ENCODE peak calls at places on chromosomes 6 and 20, in five cellular contexts. V is A673, Z is astrocyte of the spinal cord, F is left ventricle myocardium inferior, E is choroid plexus epithelial cell. S is an unnamed sample.

GRCh38 chr6:10837692-10837996 is 695 bp downstream of the MAK start:
- DNase-seq in V (peak; percentile 27), Z (peak; percentile 18), F (no peak), E (peak; percentile 4), S (no peak)

GRCh38 chr20:33702861-33703260 is 16.7 kb upstream of the E2F1 start:
- DNase-seq in V (no peak), Z (no peak), F (peak; percentile 75), E (no peak), S (no peak)

GRCh38 chr20:17825949-17826843 is 126.4 kb downstream of the BANF2 start:
- DNase-seq in V (no peak), Z (peak; percentile 38), F (no peak), E (no peak), S (no peak)

GRCh38 chr6:38218235-38218634 is 398.7 kb downstream of the ZFAND3 start:
- DNase-seq in V (no peak), Z (no peak), F (no peak), E (no peak), S (no peak)

GRCh38 chr6:133951881-133952814 is 876 bp upstream of the TBPL1 start:
- DNase-seq in V (peak; percentile 69), Z (peak; percentile 86), F (peak; percentile 67), E (peak; percentile 84), S (peak; percentile 68)

GRCh38 chr6:29552512-29553051 is 7.0 kb downstream of the UBD start:
- DNase-seq in V (peak; percentile 64), Z (peak; percentile 61), F (no peak), E (peak; percentile 91), S (peak; percentile 36)

GRCh38 chr20:48597521-48598302 is 230.1 kb downstream of the PREX1 start:
- DNase-seq in V (no peak), Z (no peak), F (no peak), E (no peak), S (no peak)

GRCh38 chr6:1315560-1316386 is 3.9 kb downstream of the FOXQ1 start:
- DNase-seq in V (no peak), Z (no peak), F (no peak), E (no peak), S (no peak)

GRCh38 chr6:143200035-143200770 is 139.5 kb downstream of the AIG1 start:
- DNase-seq in V (no peak), Z (no peak), F (no peak), E (no peak), S (no peak)

GRCh38 chr6:20028562-20028961 is 183.7 kb downstream of the MBOAT1 start:
- DNase-seq in V (no peak), Z (no peak), F (no peak), E (no peak), S (no peak)

GRCh38 chr20:49386848-49387605 is 95.4 kb downstream of the KCNB1 start:
- DNase-seq in V (no peak), Z (no peak), F (no peak), E (no peak), S (no peak)

GRCh38 chr20:34312024-34312460 is 8.9 kb upstream of the AHCY start:
- DNase-seq in V (no peak), Z (no peak), F (no peak), E (no peak), S (no peak)

GRCh38 chr20:37394543-37395410 is 48.8 kb downstream of the SRC start:
- DNase-seq in V (peak; percentile 76), Z (no peak), F (no peak), E (no peak), S (no peak)

GRCh38 chr6:91895592-91895991 is 1308.7 kb upstream of the MAP3K7 start:
- DNase-seq in V (no peak), Z (peak; percentile 20), F (no peak), E (peak; percentile 2), S (peak; percentile 9)

GRCh38 chr6:6392214-6393068 is 72.0 kb upstream of the F13A1 start:
- DNase-seq in V (no peak), Z (no peak), F (no peak), E (no peak), S (no peak)

GRCh38 chr20:3173582-3174441 is 463 bp upstream of the LZTS3 start:
- DNase-seq in V (peak; percentile 95), Z (peak; percentile 76), F (peak; percentile 93), E (peak; percentile 79), S (peak; percentile 29)
- TF ChIP-seq CTCF in V (peak; percentile 9), Z (peak; percentile 4), F (peak; percentile 33), E (peak; percentile 11), S (peak; percentile 24)

GRCh38 chr6:53112871-53113270 is 35.8 kb downstream of the GCM1 start:
- DNase-seq in V (no peak), Z (no peak), F (no peak), E (no peak), S (no peak)

GRCh38 chr6:53111865-53112264 is 36.8 kb downstream of the GCM1 start:
- DNase-seq in V (no peak), Z (no peak), F (no peak), E (no peak), S (no peak)

GRCh38 chr6:53112404-53112803 is 36.2 kb downstream of the GCM1 start:
- DNase-seq in V (no peak), Z (no peak), F (no peak), E (no peak), S (no peak)

GRCh38 chr6:53107091-53107490 is 41.5 kb downstream of the GCM1 start:
- DNase-seq in V (no peak), Z (peak; percentile 57), F (no peak), E (peak; percentile 26), S (no peak)

DNA sequence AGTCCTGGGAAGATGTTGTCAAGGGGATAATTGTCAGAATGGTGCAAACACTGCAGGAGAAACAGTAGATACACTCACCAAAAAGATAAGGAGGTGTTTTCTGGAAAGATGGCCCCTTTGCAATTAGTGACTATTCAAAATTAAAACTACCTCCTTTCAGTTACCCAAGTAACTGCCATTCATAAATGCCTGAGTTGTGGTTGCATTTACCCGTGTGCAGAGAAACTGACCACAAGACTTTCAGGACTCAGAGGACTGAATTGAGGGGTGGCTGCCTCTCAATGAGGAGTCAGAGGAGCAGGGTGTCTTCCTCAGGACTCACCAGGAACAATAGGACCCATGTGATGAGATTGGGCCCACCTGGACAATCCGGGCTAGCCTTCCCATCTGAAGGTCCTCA is 39.0 kb downstream of the GCM1 start:
- DNase-seq in V (no peak), Z (no peak), F (no peak), E (no peak), S (no peak)
- H3K4me3 ChIP-seq in V (no peak overlapping the region), Z (no peak overlapping the region), F (no peak overlapping the region), E (no peak overlapping the region), S (no peak overlapping the region)

GRCh38 chr20:60857708-60858107 is 394.4 kb upstream of the CDH4 start:
- DNase-seq in V (peak; percentile 7), Z (peak; percentile 38), F (no peak), E (peak; percentile 1), S (no peak)

GRCh38 chr20:60851826-60852704 is 400.0 kb upstream of the CDH4 start:
- DNase-seq in V (peak; percentile 19), Z (no peak), F (no peak), E (peak; percentile 1), S (no peak)
- TF ChIP-seq CTCF in V (peak; percentile 65), Z (peak; percentile 67), F (peak; percentile 55), E (peak; percentile 36), S (peak; percentile 50)

DNA sequence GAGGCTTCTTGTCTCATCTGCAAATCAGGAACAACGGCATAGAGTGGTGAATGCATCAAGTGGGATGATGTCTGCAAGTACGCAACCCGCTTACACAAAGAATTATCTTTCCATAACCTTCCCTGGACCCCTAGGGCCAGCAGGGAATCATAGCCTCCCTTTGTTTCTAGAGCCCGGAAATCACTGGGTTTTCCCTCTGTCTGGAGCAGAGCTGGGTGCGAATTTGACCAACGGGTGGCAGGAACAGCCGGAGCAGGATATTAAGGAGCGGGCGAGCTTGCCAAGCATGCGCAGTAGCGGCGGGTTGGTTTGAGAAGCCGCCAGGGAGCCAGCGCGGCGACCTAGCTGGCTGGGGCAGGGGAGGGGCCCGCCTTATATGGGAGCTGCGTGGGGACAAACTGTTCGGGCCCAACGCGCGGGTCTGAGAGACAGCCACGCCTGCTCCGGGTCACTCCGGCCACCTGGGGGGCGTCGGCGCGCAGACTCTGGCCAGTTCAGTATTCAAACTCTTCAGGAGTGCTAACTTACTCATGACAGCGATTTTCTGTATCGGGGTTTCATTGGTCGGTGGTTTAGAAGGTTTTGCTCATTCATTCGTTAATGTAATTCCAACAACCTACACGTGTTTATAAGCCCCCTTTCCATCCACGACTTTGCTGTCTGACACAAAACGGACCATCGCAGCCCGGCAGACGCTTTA is 1.6 kb upstream of the KIF16B start:
- DNase-seq in V (peak; percentile 85), Z (peak; percentile 83), F (peak; percentile 94), E (peak; percentile 83), S (no peak)
- H3K4me3 ChIP-seq in V (peak overlapping the region; percentile 51), Z (peak overlapping the region; percentile 43), F (peak overlapping the region; percentile 98), E (peak overlapping the region; percentile 70), S (peak overlapping the region; percentile 47)

GRCh38 chr6:54992789-54993188 is 146.2 kb downstream of the FAM83B start:
- DNase-seq in V (peak; percentile 17), Z (no peak), F (no peak), E (peak; percentile 54), S (no peak)
- TF ChIP-seq CTCF in V (peak; percentile 57), Z (peak; percentile 38), F (no peak), E (peak; percentile 63), S (peak; percentile 18)

GRCh38 chr6:150492941-150493340 is 106.7 kb upstream of the PLEKHG1 start:
- DNase-seq in V (peak; percentile 15), Z (peak; percentile 85), F (no peak), E (peak; percentile 21), S (peak; percentile 87)
- H3K4me3 ChIP-seq in V (no peak overlapping the region), Z (no peak overlapping the region), F (no peak overlapping the region), E (no peak overlapping the region), S (no peak overlapping the region)

DNA sequence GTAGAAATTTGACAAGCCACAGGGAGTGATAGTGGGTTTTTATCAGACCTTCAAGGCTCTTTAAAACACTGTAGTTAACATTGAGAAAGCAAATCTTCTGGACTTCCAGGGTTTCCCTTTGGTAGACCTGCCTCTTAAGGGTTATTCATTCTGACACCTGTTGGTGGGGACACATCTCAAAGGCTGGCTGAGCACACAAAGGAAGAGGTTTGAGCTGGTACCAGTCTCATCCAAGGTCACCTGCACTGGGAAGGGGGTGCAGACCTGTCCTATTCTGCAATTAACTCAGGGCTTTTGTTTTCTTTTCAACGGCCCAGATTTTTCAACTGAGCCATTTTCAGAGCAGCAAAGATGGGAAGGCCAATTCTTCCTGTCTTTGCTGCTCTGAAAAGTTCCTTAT is 45.6 kb downstream of the EDN1 start:
- DNase-seq in V (no peak), Z (no peak), F (no peak), E (no peak), S (no peak)
- TF ChIP-seq CTCF in V (no peak), Z (no peak), F (no peak), E (no peak), S (no peak)

GRCh38 chr6:152462716-152463115 is 174.4 kb downstream of the SYNE1 start:
- DNase-seq in V (peak; percentile 30), Z (peak; percentile 5), F (no peak), E (no peak), S (no peak)
- H3K4me3 ChIP-seq in V (peak overlapping the region; percentile 22), Z (no peak overlapping the region), F (peak overlapping the region; percentile 1), E (no peak overlapping the region), S (no peak overlapping the region)

S was measured in astrocyte of the cerebellum.